ENCODE peak calls at places on chromosomes 12 and 14, in four cellular contexts. W is GM23248, C is heart right ventricle, N is MCF 10A. J is an unnamed sample.

GRCh38 chr12:69601962-69602685 is 8.6 kb downstream of the LRRC10 start:
- DNase-seq in W (no peak), N (no peak), C (no peak), J (no peak)

GRCh38 chr12:64890873-64891468 is 66.5 kb downstream of the TBC1D30 start:
- DNase-seq in C (no peak), N (peak; percentile 71), W (peak; percentile 75), J (no peak)

GRCh38 chr12:43795716-43796282 is 10.3 kb downstream of the TWF1 start:
- DNase-seq in N (no peak), C (no peak), W (no peak), J (no peak)

GRCh38 chr12:115632323-115632722 is 645.2 kb downstream of the MED13L start:
- DNase-seq in W (peak; percentile 37), C (no peak), N (peak; percentile 38), J (no peak)

GRCh38 chr12:6273931-6274687 is 36.4 kb upstream of the PLEKHG6 start:
- DNase-seq in N (no peak), C (no peak), W (no peak), J (no peak)

GRCh38 chr14:69351385-69351784 is 46.7 kb downstream of the ERH start:
- DNase-seq in W (no peak), N (no peak), C (no peak), J (no peak)

GRCh38 chr12:55700255-55701018 is 7.3 kb downstream of the ITGA7 start:
- DNase-seq in W (peak; percentile 39), C (no peak), N (peak; percentile 81), J (no peak)

GRCh38 chr12:46342562-46343033 is 30.0 kb downstream of the SLC38A2 start:
- DNase-seq in C (no peak), N (peak; percentile 63), W (peak; percentile 63), J (peak; percentile 15)

GRCh38 chr14:67819563-67820411 is at the start of gene RAD51B:
- DNase-seq in C (peak; percentile 81), N (peak; percentile 87), W (peak; percentile 92), J (peak; percentile 90)

GRCh38 chr14:100536721-100537700 is 50.2 kb downstream of the BEGAIN start:
- DNase-seq in W (no peak), C (peak; percentile 2), N (no peak), J (no peak)

GRCh38 chr12:107843351-107844311 is 69.1 kb downstream of the ASCL4 start:
- DNase-seq in N (no peak), W (peak; percentile 53), C (no peak), J (no peak)

GRCh38 chr12:46523863-46524770 is 151.5 kb upstream of the SLC38A2 start:
- DNase-seq in C (no peak), N (peak; percentile 73), W (peak; percentile 98), J (no peak)

GRCh38 chr12:32901553-32901952 is 5.0 kb upstream of the PKP2 start:
- DNase-seq in N (peak; percentile 59), W (no peak), C (no peak), J (no peak)

GRCh38 chr12:92002195-92002649 is 143.4 kb downstream of the BTG1 start:
- DNase-seq in N (no peak), W (peak; percentile 9), C (no peak), J (no peak)

GRCh38 chr14:63852817-63853730 is at the start of gene SYNE2:
- DNase-seq in N (peak; percentile 77), C (peak; percentile 84), W (peak; percentile 78), J (peak; percentile 89)

GRCh38 chr12:47835017-47835830 is 15.5 kb upstream of the HDAC7 start:
- DNase-seq in C (no peak), N (no peak), W (no peak), J (no peak)

GRCh38 chr12:50572275-50572674 is 67.5 kb downstream of the DIP2B start:
- DNase-seq in N (peak; percentile 84), C (no peak), W (peak; percentile 94), J (no peak)

GRCh38 chr14:50007123-50007903 is 109.1 kb downstream of the VCPKMT start:
- DNase-seq in W (no peak), N (no peak), C (no peak), J (peak; percentile 88)

GRCh38 chr14:61342941-61343340 is 21.6 kb downstream of the PRKCH start:
- DNase-seq in W (no peak), C (no peak), N (no peak), J (no peak)

GRCh38 chr12:90163975-90164374 is 455.3 kb upstream of the ATP2B1 start:
- DNase-seq in N (peak; percentile 2), C (no peak), W (peak; percentile 5), J (no peak)

GRCh38 chr14:54366726-54367707 is 29.8 kb upstream of the CDKN3 start:
- DNase-seq in N (peak; percentile 62), C (no peak), W (peak; percentile 69), J (peak; percentile 36)

GRCh38 chr12:16062611-16063010 is 151.5 kb downstream of the DERA start:
- DNase-seq in N (peak; percentile 33), C (no peak), W (peak; percentile 42), J (no peak)

GRCh38 chr14:63993992-63994391 is 141.2 kb downstream of the SYNE2 start:
- DNase-seq in N (peak; percentile 18), C (no peak), W (no peak), J (no peak)

GRCh38 chr12:75209782-75210138 is at the start of gene KCNC2:
- DNase-seq in C (no peak), W (no peak), N (no peak), J (no peak)

GRCh38 chr14:61326847-61327246 is 5.5 kb downstream of the PRKCH start:
- DNase-seq in N (peak; percentile 72), C (peak; percentile 76), W (peak; percentile 3), J (no peak)

GRCh38 chr12:77625441-77625840 is 205.3 kb upstream of the NAV3 start:
- DNase-seq in C (no peak), W (peak; percentile 97), N (peak; percentile 85), J (no peak)

GRCh38 chr12:77204055-77204454 is 138.7 kb upstream of the E2F7 start:
- DNase-seq in C (no peak), W (no peak), N (peak; percentile 4), J (no peak)

GRCh38 chr12:121144416-121144914 is 11.8 kb downstream of the P2RX7 start:
- DNase-seq in C (no peak), W (peak; percentile 79), N (peak; percentile 77), J (no peak)

GRCh38 chr12:118190266-118190665 is 54.3 kb downstream of the PEBP1 start:
- DNase-seq in W (peak; percentile 61), C (no peak), N (no peak), J (no peak)

GRCh38 chr14:54257424-54257823 is 139.4 kb upstream of the CDKN3 start:
- DNase-seq in W (no peak), C (no peak), N (no peak), J (no peak)

J was measured in left colon.